ENCODE peak calls at places on chromosomes 2 and 18, in five cellular contexts. L is HCT116, K is GM12878, W is K562, O is H1. S is an unnamed sample.

GRCh38 chr2:109063326-109063670 is 65.7 kb upstream of the SH3RF3 start:
- DNase-seq in O (no peak), W (no peak), L (no peak), K (no peak), S (peak; percentile 38)

GRCh38 chr2:163155279-163155883 is 316.8 kb upstream of the KCNH7 start:
- DNase-seq in L (peak; percentile 18), O (no peak), W (peak; percentile 11), K (peak; percentile 3), S (peak; percentile 5)

GRCh38 chr2:45218931-45219339 is 209.7 kb upstream of the SIX2 start:
- DNase-seq in L (no peak), W (no peak), K (no peak), O (no peak), S (peak; percentile 56)

GRCh38 chr2:177989029-177989885 is 83.3 kb downstream of the PDE11A start:
- DNase-seq in O (no peak), K (no peak), W (no peak), L (no peak), S (no peak)

GRCh38 chr18:77062518-77063003 is 70.0 kb downstream of the MBP start:
- DNase-seq in W (no peak), K (peak; percentile 82), O (no peak), L (no peak), S (no peak)

GRCh38 chr2:185318271-185318724 is 420.3 kb upstream of the FSIP2 start:
- DNase-seq in L (no peak), O (no peak), K (no peak), W (no peak), S (no peak)

GRCh38 chr2:3272761-3273160 is 104.9 kb downstream of the EIPR1 start:
- DNase-seq in O (no peak), K (no peak), W (no peak), L (no peak), S (no peak)

GRCh38 chr2:95530734-95531133 is 46.2 kb upstream of the TRIM43B start:
- DNase-seq in K (peak; percentile 51), W (no peak), O (no peak), L (no peak), S (no peak)

GRCh38 chr2:36530983-36531354 is 67.0 kb downstream of the FEZ2 start:
- DNase-seq in W (no peak), O (no peak), K (no peak), L (no peak), S (no peak)

GRCh38 chr2:105677901-105678300 is 66.8 kb upstream of the NCK2 start:
- DNase-seq in K (no peak), W (no peak), L (no peak), O (no peak), S (no peak)

GRCh38 chr2:56183643-56184499 is at the start of gene CCDC85A:
- DNase-seq in O (peak; percentile 36), K (no peak), W (peak; percentile 87), L (peak; percentile 60), S (peak; percentile 84)

GRCh38 chr2:238866656-238867277 is 18.9 kb downstream of the TWIST2 start:
- DNase-seq in W (no peak), K (no peak), O (no peak), L (no peak), S (no peak)

GRCh38 chr2:168732506-168732905 is 69.9 kb upstream of the NOSTRIN start:
- DNase-seq in O (no peak), W (no peak), K (no peak), L (no peak), S (no peak)

GRCh38 chr2:219512524-219513216 is 1.6 kb upstream of the ASIC4 start:
- DNase-seq in O (no peak), K (no peak), W (no peak), L (no peak), S (no peak)

GRCh38 chr18:74234326-74235171 is 57.2 kb downstream of the CYB5A start:
- DNase-seq in W (no peak), O (no peak), L (no peak), K (no peak), S (no peak)

GRCh38 chr2:9333591-9334171 is 89.6 kb downstream of the ITGB1BP1 start:
- DNase-seq in L (peak; percentile 53), W (peak; percentile 52), O (peak; percentile 21), K (no peak), S (peak; percentile 89)

GRCh38 chr18:13051159-13051558 is 60.0 kb downstream of the CEP192 start:
- DNase-seq in K (no peak), W (no peak), O (no peak), L (no peak), S (no peak)

GRCh38 chr2:102166189-102166845 is 20.5 kb upstream of the IL1RL2 start:
- DNase-seq in L (no peak), O (no peak), W (peak; percentile 25), K (no peak), S (no peak)

GRCh38 chr2:121237980-121238665 is 46.9 kb downstream of the TFCP2L1 start:
- DNase-seq in L (no peak), K (no peak), O (no peak), W (peak; percentile 16), S (no peak)

GRCh38 chr2:16010011-16010410 is 69.7 kb downstream of the MYCN start:
- DNase-seq in L (no peak), K (no peak), O (no peak), W (no peak), S (no peak)

GRCh38 chr2:47558116-47559078 is 155.4 kb downstream of the MSH2 start:
- DNase-seq in O (no peak), W (no peak), K (no peak), L (no peak), S (no peak)

GRCh38 chr2:11812466-11813100 is 66.2 kb downstream of the LPIN1 start:
- DNase-seq in W (no peak), K (no peak), O (no peak), L (no peak), S (no peak)

GRCh38 chr18:50558948-50559749 is 738 bp upstream of the MAPK4 start:
- DNase-seq in L (no peak), W (no peak), K (no peak), O (no peak), S (no peak)

GRCh38 chr2:169976335-169976851 is 149.1 kb downstream of the UBR3 start:
- DNase-seq in L (no peak), O (no peak), K (no peak), W (no peak), S (no peak)

GRCh38 chr2:156115338-156115737 is 217.2 kb downstream of the NR4A2 start:
- DNase-seq in W (no peak), O (no peak), L (peak; percentile 1), K (no peak), S (no peak)

GRCh38 chr2:227461878-227462462 is 10.0 kb upstream of the AGFG1 start:
- DNase-seq in K (no peak), O (no peak), W (no peak), L (no peak), S (no peak)

GRCh38 chr2:70789304-70790078 is 952 bp downstream of the FIGLA start:
- DNase-seq in L (peak; percentile 46), K (no peak), W (peak; percentile 68), O (peak; percentile 57), S (peak; percentile 59)

GRCh38 chr2:180979935-180980184 is 545 bp upstream of the UBE2E3 start:
- DNase-seq in K (no peak), O (no peak), W (no peak), L (no peak), S (no peak)

GRCh38 chr2:181581534-181581933 is 75.4 kb downstream of the CERKL start:
- DNase-seq in K (no peak), L (no peak), O (no peak), W (no peak), S (no peak)

GRCh38 chr2:214005337-214005736 is 405.5 kb upstream of the VWC2L start:
- DNase-seq in L (no peak), W (no peak), O (no peak), K (no peak), S (no peak)

GRCh38 chr18:61605376-61606067 is 272.3 kb downstream of the CDH20 start:
- DNase-seq in K (no peak), W (no peak), L (no peak), O (no peak), S (no peak)

GRCh38 chr2:178997067-178997466 is 52.9 kb downstream of the CCDC141 start:
- DNase-seq in O (no peak), W (no peak), L (no peak), K (no peak), S (no peak)

GRCh38 chr2:144509001-144509545 is 10.8 kb downstream of the ZEB2 start:
- DNase-seq in L (no peak), O (no peak), K (no peak), W (no peak), S (no peak)

GRCh38 chr2:144507441-144508161 is 12.3 kb downstream of the ZEB2 start:
- DNase-seq in W (no peak), O (no peak), K (no peak), L (no peak), S (no peak)

GRCh38 chr2:144510206-144510991 is 9.5 kb downstream of the ZEB2 start:
- DNase-seq in K (peak; percentile 19), O (no peak), L (no peak), W (no peak), S (no peak)

GRCh38 chr2:144509548-144510205 is 10.2 kb downstream of the ZEB2 start:
- DNase-seq in W (no peak), K (no peak), L (no peak), O (no peak), S (no peak)

GRCh38 chr2:144508162-144508765 is 11.7 kb downstream of the ZEB2 start:
- DNase-seq in L (no peak), O (no peak), K (no peak), W (no peak), S (no peak)
- TF ChIP-seq JUND in L (no peak), O (no peak), K (no peak), W (no peak), S (no peak)

DNA sequence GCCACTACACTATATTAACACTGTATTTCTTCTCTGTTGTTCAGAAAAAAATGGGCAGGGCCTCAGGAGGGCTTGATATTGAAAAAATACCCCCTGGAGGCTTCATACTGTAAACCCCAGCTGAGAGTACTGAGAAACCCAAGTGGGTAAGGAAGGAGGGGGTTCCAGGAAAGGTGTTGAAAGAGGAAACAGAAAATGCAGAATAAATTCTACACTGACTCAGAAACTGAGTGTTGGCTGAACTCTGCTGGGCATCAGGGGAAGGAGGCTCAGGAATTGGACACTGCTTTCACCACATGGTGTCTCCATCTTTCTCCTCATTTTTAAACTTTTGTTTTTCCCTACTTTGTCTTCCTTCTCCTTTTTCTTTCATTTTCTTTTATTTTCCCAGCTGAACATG is 253.7 kb downstream of the DYM start:
- DNase-seq in O (no peak), L (no peak), K (no peak), W (no peak), S (no peak)
- TF ChIP-seq JUND in O (no peak), L (no peak), K (no peak), W (no peak), S (no peak)

GRCh38 chr2:25479761-25480160 is 138.0 kb upstream of the DNMT3A start:
- DNase-seq in K (no peak), W (no peak), O (no peak), L (no peak), S (peak; percentile 70)
- TF ChIP-seq JUND in K (no peak), W (no peak), O (no peak), L (no peak), S (no peak)

GRCh38 chr2:136254681-136255080 is 136.7 kb upstream of the CXCR4 start:
- DNase-seq in L (no peak), K (no peak), W (no peak), O (no peak), S (no peak)
- TF ChIP-seq JUND in L (no peak), K (no peak), W (no peak), O (no peak), S (no peak)

S was measured in T47D.